ENCODE peak calls at places on chromosome 2, in four cellular contexts. M is right cardiac atrium, C is tibial artery, N is heart left ventricle. H is an unnamed sample.

GRCh38 chr2:63875758-63876710 is 34.3 kb downstream of the UGP2 start:
- DNase-seq in C (no peak), M (no peak), N (no peak), H (no peak)

GRCh38 chr2:33213244-33213643 is 263.2 kb upstream of the RASGRP3 start:
- DNase-seq in N (no peak), C (no peak), M (no peak), H (no peak)

GRCh38 chr2:61177727-61178549 is 15.9 kb downstream of the C2orf74 start:
- DNase-seq in M (peak; percentile 40), C (peak; percentile 26), N (peak; percentile 59), H (no peak)

GRCh38 chr2:241636182-241636982 is 576 bp downstream of the THAP4 start:
- DNase-seq in C (peak; percentile 24), M (peak; percentile 46), N (peak; percentile 48), H (no peak)

GRCh38 chr2:181239400-181239799 is 217.8 kb upstream of the ITGA4 start:
- DNase-seq in M (no peak), N (no peak), C (no peak), H (no peak)

GRCh38 chr2:18267501-18267900 is 293.0 kb downstream of the RDH14 start:
- DNase-seq in C (no peak), N (no peak), M (no peak), H (no peak)

GRCh38 chr2:232699110-232699509 is 2.0 kb downstream of the GIGYF2 start:
- DNase-seq in C (no peak), N (no peak), M (no peak), H (no peak)

GRCh38 chr2:42804338-42804737 is 12.0 kb upstream of the HAAO start:
- DNase-seq in C (no peak), N (no peak), M (no peak), H (no peak)

GRCh38 chr2:231821908-231822307 is 35.7 kb downstream of the COPS7B start:
- DNase-seq in N (no peak), M (no peak), C (no peak), H (no peak)

GRCh38 chr2:209663149-209663548 is 108.5 kb upstream of the UNC80 start:
- DNase-seq in M (no peak), N (no peak), C (no peak), H (peak; percentile 53)

GRCh38 chr2:182618672-182619079 is 97.4 kb upstream of the DNAJC10 start:
- DNase-seq in N (no peak), C (no peak), M (no peak), H (no peak)

GRCh38 chr2:6353669-6354068 is 512.0 kb downstream of the CMPK2 start:
- DNase-seq in N (no peak), C (no peak), M (no peak), H (no peak)

GRCh38 chr2:158402665-158403064 is 53.9 kb downstream of the CCDC148 start:
- DNase-seq in C (no peak), N (no peak), M (no peak), H (no peak)

GRCh38 chr2:101873543-101873942 is 118.2 kb upstream of the IL1R2 start:
- DNase-seq in C (no peak), M (no peak), N (no peak), H (no peak)

GRCh38 chr2:42100696-42101585 is 53.1 kb downstream of the PKDCC start:
- DNase-seq in N (peak; percentile 80), M (peak; percentile 77), C (peak; percentile 36), H (no peak)

GRCh38 chr2:51723716-51724115 is 691.8 kb upstream of the NRXN1 start:
- DNase-seq in C (no peak), N (no peak), M (no peak), H (no peak)

GRCh38 chr2:208586516-208586915 is 179.9 kb downstream of the PTH2R start:
- DNase-seq in N (no peak), M (no peak), C (no peak), H (no peak)

DNA sequence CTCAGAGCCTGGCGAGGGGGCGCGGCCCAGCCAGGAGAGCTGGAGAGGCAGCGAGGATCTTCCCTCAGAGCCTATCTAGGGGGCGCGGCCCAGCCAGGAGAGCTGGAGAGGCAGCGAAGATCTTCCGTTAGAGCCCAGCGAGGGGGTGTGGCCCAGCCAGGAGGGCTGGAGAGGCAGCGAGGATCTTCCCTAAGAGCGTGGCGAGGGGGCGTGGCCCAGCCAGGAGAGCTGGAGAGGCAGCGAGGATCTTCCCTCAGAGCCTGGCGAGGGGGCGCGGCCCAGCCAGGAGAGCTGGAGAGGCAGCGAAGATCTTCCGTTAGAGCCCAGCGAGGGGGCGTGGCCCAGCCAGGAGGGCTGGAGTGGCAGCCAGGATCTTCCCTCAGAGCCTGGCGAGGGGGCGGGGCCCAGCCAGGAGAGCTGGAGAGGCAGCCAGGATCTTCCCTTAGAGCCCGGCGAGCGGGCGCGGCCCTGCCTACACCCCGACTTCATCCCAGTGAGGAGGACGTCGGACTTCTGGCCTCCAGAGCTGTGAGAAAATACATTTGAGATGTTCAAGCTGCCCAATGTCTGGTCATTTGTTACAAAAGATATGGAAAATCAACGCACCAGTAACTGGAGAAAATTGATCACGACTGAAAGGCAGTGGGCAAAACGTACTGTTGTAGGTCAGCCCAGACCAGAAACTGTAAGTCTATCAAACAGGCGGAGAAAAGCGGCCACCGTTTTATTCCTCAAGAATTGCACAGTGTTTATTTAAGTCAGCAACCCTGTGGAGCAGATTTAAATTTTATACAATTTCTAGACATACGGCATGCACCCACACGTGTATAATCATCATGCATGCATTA is 63.5 kb upstream of the TMEM18 start:
- DNase-seq in C (peak; percentile 36), N (peak; percentile 50), M (peak; percentile 83), H (no peak)
- H3K27ac ChIP-seq in C (peak overlapping the region; percentile 46), N (peak overlapping the region; percentile 38), M (peak overlapping the region; percentile 20), H (no peak overlapping the region)

DNA sequence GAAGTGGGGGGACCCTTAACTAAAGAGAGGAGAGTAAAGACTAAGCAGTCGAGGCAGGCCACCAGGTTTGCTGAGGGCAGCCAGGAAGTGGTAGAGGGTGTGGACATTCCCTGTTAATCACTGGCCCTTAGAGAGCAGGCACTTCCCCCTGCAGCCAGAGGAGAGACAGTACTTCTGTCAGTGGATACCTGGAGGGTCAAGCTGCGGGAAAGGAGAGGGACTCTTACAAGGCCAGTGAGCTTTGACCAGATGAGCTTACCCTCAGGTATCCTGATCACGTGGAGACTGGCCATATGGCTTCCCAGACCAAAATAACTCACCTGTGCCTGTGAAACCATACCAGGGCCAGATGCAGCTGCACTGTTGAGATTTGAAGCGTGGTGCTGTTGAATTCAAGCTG is 28.6 kb downstream of the ITGA6 start:
- DNase-seq in M (no peak), C (no peak), N (no peak), H (no peak)
- H3K27ac ChIP-seq in M (no peak overlapping the region), C (no peak overlapping the region), N (peak overlapping the region; percentile 1), H (no peak overlapping the region)

GRCh38 chr2:134361648-134362047 is 107.8 kb downstream of the MGAT5 start:
- DNase-seq in N (no peak), C (no peak), M (no peak), H (no peak)

GRCh38 chr2:134360750-134361487 is 107.0 kb downstream of the MGAT5 start:
- DNase-seq in M (no peak), C (no peak), N (peak; percentile 48), H (peak; percentile 54)

GRCh38 chr2:134362751-134363150 is 108.9 kb downstream of the MGAT5 start:
- DNase-seq in M (no peak), C (no peak), N (no peak), H (no peak)

GRCh38 chr2:134359367-134360081 is 105.7 kb downstream of the MGAT5 start:
- DNase-seq in N (no peak), C (no peak), M (no peak), H (no peak)

GRCh38 chr2:134362152-134362653 is 108.3 kb downstream of the MGAT5 start:
- DNase-seq in N (no peak), C (no peak), M (no peak), H (no peak)
- H3K27ac ChIP-seq in N (peak overlapping the region; percentile 80), C (peak overlapping the region; percentile 64), M (peak overlapping the region; percentile 10), H (no peak overlapping the region)

DNA sequence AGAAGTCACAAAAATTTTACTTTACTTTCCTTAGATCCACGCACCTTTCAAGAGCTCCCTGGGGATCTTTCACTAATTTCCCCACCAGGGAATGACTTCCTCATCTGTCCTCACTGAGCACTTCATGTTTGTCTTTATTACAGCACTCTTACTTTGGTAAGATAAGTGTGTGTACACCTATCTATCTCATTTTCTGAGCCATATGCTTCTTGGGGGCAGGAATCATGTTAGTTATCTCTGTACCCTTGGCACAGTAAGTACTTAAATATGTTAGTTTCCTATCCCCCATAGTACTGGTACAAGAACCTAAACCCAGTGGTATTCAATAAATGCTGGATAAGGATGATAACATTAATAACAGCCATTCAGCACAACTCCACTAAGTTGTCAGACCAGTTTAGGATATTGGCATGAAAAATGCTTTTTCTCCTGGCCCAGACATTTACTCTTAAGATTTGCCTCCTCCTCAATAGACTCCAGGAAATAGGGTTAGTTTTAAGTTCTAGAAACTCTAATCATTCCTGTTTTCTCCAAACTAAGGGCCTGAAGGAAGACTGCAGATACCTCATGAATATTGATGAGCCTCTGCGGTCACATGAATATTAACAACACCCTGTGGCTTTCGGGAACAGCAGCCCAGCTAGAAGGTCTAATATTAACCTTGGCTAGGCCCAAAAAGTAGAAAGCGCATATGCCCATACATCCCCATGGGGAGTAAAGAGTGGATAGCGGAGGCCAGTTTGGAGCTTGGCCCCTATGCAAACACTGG is 38.2 kb downstream of the NHEJ1 start:
- DNase-seq in N (no peak), M (no peak), C (no peak), H (no peak)
- H3K27ac ChIP-seq in N (no peak overlapping the region), M (no peak overlapping the region), C (no peak overlapping the region), H (no peak overlapping the region)

DNA sequence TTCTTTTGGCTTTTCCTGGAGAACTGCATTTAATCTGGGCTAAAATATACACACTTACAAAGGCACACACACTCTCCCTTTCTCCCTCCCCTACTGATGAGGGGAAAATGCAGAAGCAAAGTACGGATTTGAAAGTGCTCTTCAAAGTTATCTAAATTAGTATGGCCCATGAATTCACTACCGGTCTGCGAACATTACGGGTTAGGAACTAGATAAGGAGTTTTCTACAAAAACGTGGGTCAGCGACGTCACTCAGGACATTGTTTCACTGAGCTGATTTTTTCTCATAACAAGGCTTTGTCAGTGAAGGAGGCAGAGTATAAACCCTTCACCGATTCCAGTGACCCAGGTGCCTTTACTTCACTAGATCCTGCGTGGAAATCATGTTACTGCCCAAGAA is 47.3 kb downstream of the COA5 start:
- DNase-seq in M (no peak), C (no peak), N (no peak), H (no peak)
- H3K27ac ChIP-seq in M (no peak overlapping the region), C (peak overlapping the region; percentile 83), N (peak overlapping the region; percentile 85), H (no peak overlapping the region)

H was measured in dorsolateral prefrontal cortex.